ENCODE peak calls at places on chromosomes 12 and 14, in five cellular contexts. I is heart left ventricle, A is cardiac muscle cell, Z is neural crest cell, K is astrocyte of the cerebellum. V is an unnamed sample.

GRCh38 chr14:52797653-52798052 is 6.2 kb upstream of the GNPNAT1 start:
- DNase-seq in Z (no peak), K (no peak), I (no peak), A (no peak), V (no peak)

GRCh38 chr12:102618197-102618897 is 138.0 kb upstream of the IGF1 start:
- DNase-seq in I (peak; percentile 13), Z (no peak), A (no peak), K (no peak), V (no peak)

GRCh38 chr14:102187583-102188001 is 47.9 kb downstream of the WDR20 start:
- DNase-seq in A (no peak), Z (no peak), I (no peak), K (no peak), V (no peak)

GRCh38 chr12:18468521-18469075 is 207.3 kb downstream of the PIK3C2G start:
- DNase-seq in Z (no peak), I (no peak), A (peak; percentile 16), K (peak; percentile 52), V (peak; percentile 2)

GRCh38 chr14:68140111-68140741 is 320.6 kb downstream of the RAD51B start:
- DNase-seq in K (peak; percentile 98), Z (no peak), I (peak; percentile 61), A (peak; percentile 93), V (peak; percentile 86)

GRCh38 chr14:52399886-52400599 is 85.9 kb downstream of the PTGER2 start:
- DNase-seq in K (no peak), A (peak; percentile 16), I (no peak), Z (no peak), V (no peak)

GRCh38 chr12:6272300-6273208 is 37.9 kb upstream of the PLEKHG6 start:
- DNase-seq in K (no peak), A (no peak), I (no peak), Z (no peak), V (peak; percentile 87)

GRCh38 chr14:94099006-94099405 is 11.5 kb upstream of the IFI27 start:
- DNase-seq in K (no peak), I (no peak), Z (no peak), A (no peak), V (no peak)

GRCh38 chr12:132354982-132355680 is 25.7 kb upstream of the GALNT9 start:
- DNase-seq in A (no peak), I (no peak), Z (no peak), K (no peak), V (no peak)

GRCh38 chr12:120515496-120515895 is 13.5 kb downstream of the COQ5 start:
- DNase-seq in K (no peak), I (no peak), Z (no peak), A (no peak), V (no peak)

GRCh38 chr14:97266653-97267052 is 469.5 kb downstream of the VRK1 start:
- DNase-seq in A (no peak), K (peak; percentile 67), I (no peak), Z (no peak), V (peak; percentile 42)

GRCh38 chr14:20675669-20676068 is 8.7 kb upstream of the RNASE4 start:
- DNase-seq in Z (no peak), K (no peak), I (no peak), A (no peak), V (no peak)

GRCh38 chr12:93913845-93914244 is 234.5 kb upstream of the PLXNC1 start:
- DNase-seq in K (peak; percentile 49), Z (no peak), A (peak; percentile 81), I (no peak), V (no peak)

GRCh38 chr12:111455448-111456320 is 50.0 kb downstream of the SH2B3 start:
- DNase-seq in K (no peak), Z (no peak), I (no peak), A (no peak), V (no peak)

GRCh38 chr12:52496054-52496453 is 3.0 kb upstream of the KRT6A start:
- DNase-seq in A (peak; percentile 45), I (no peak), K (no peak), Z (no peak), V (no peak)

GRCh38 chr12:48028541-48029400 is 24.5 kb upstream of the COL2A1 start:
- DNase-seq in K (no peak), Z (no peak), I (no peak), A (no peak), V (no peak)

GRCh38 chr12:10365716-10366433 is 24.0 kb downstream of the KLRK1 start:
- DNase-seq in I (no peak), A (peak; percentile 31), Z (no peak), K (no peak), V (no peak)

GRCh38 chr12:52781399-52782082 is 4.4 kb upstream of the KRT76 start:
- DNase-seq in I (no peak), K (no peak), A (no peak), Z (no peak), V (no peak)

GRCh38 chr14:71309756-71310155 is 402.5 kb downstream of the PCNX1 start:
- DNase-seq in A (no peak), I (no peak), Z (no peak), K (no peak), V (no peak)

GRCh38 chr12:52232916-52233461 is at the start of gene KRT7:
- DNase-seq in A (no peak), Z (no peak), K (no peak), I (no peak), V (peak; percentile 88)

GRCh38 chr14:84519836-84520235 is 1010.1 kb upstream of the FLRT2 start:
- DNase-seq in K (no peak), A (no peak), Z (no peak), I (no peak), V (no peak)

GRCh38 chr12:946656-947055 is 2.8 kb downstream of the RAD52 start:
- DNase-seq in Z (no peak), I (no peak), A (peak; percentile 37), K (no peak), V (no peak)

DNA sequence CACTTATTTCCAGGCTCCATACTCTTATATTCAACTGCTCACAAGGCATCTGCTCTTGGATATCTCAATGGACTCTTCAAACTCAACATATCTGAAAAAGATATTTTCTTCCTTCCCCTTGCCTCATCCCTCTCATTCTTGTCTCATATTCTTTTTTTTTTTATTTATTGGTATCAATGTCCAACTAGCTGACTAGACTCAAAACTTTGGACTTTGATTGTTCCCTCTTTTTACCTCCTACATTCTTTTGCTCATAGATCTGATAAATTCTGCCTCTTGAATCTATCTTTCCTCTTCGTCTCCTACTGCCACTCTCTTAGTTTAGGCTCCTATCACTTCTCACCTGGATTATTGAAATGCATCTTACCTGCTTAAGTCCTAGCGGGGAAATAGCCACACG is 25.8 kb downstream of the ARF6 start:
- DNase-seq in Z (no peak), I (no peak), K (no peak), A (no peak), V (no peak)
- TF ChIP-seq CTCF in Z (no peak), I (no peak), K (no peak), A (no peak), V (no peak)

DNA sequence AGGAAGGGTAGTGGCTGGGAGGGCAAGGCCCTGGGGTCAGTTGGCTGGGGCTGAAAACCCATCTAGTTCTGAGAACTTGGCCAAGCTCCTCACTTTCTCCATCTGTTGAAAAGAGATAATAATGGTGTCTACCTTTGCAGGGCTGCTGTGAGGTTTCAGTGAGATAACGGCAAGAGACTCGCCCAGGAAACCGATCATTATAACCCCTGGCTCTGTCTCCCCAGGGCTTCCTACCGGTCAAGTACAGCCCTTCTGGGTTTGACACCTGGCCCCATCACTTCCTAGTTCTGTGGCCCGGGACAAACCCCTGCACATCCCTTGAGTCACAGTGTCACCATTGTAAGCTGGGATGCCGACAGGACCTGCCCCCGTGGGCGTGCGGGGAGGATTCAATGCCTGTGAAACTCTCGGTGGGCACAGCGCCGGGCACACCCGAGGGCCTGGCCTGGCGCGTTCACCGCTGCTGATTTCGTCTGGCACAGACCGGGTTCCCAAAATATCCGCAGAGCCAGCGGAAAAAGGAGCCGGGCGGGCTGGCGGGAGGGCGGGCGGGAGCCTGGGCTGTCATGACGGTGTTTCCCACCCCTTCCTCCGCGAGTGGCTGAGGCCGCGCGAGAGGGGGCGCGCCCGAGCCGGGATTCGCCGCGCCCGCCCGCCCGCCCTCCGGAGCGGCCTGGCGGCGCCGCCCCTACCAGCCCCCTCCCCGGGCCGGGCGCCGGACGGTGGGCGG is 4.5 kb downstream of the KMT5A start:
- DNase-seq in I (peak; percentile 88), A (peak; percentile 74), K (no peak), Z (peak; percentile 57), V (peak; percentile 87)
- TF ChIP-seq CTCF in I (peak; percentile 46), A (no peak), K (no peak), Z (no peak), V (no peak)

GRCh38 chr12:59646636-59647035 is 50.8 kb downstream of the SLC16A7 start:
- DNase-seq in A (no peak), Z (no peak), K (no peak), I (no peak), V (no peak)

GRCh38 chr12:59650594-59651229 is 54.9 kb downstream of the SLC16A7 start:
- DNase-seq in K (peak; percentile 18), Z (no peak), I (no peak), A (peak; percentile 40), V (no peak)

GRCh38 chr12:59649203-59649602 is 53.4 kb downstream of the SLC16A7 start:
- DNase-seq in Z (no peak), K (no peak), A (peak; percentile 22), I (no peak), V (no peak)

GRCh38 chr12:59643576-59643975 is 47.7 kb downstream of the SLC16A7 start:
- DNase-seq in I (no peak), Z (no peak), A (no peak), K (no peak), V (no peak)

DNA sequence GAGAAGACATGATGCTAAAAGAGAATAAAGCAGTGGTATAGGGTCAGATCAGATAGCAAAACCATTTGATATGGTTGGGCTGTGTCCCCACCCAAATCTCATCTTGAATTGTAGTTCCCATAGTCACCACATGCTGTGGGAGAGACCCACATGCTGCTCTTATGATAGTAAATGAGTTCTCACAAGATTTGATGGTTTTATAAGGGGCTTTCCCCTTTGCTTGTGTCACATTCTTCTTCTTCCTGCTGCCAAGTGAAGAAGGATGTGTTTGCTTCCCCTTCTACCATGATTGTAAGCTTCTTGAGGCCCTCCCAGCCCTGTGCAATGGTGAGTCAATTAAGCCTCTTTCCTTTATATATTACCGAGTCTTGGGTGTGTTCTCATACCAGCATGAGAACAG is 49.4 kb downstream of the SLC16A7 start:
- DNase-seq in K (no peak), A (no peak), Z (no peak), I (no peak), V (no peak)
- TF ChIP-seq CTCF in K (no peak), A (no peak), Z (no peak), I (no peak), V (no peak)

DNA sequence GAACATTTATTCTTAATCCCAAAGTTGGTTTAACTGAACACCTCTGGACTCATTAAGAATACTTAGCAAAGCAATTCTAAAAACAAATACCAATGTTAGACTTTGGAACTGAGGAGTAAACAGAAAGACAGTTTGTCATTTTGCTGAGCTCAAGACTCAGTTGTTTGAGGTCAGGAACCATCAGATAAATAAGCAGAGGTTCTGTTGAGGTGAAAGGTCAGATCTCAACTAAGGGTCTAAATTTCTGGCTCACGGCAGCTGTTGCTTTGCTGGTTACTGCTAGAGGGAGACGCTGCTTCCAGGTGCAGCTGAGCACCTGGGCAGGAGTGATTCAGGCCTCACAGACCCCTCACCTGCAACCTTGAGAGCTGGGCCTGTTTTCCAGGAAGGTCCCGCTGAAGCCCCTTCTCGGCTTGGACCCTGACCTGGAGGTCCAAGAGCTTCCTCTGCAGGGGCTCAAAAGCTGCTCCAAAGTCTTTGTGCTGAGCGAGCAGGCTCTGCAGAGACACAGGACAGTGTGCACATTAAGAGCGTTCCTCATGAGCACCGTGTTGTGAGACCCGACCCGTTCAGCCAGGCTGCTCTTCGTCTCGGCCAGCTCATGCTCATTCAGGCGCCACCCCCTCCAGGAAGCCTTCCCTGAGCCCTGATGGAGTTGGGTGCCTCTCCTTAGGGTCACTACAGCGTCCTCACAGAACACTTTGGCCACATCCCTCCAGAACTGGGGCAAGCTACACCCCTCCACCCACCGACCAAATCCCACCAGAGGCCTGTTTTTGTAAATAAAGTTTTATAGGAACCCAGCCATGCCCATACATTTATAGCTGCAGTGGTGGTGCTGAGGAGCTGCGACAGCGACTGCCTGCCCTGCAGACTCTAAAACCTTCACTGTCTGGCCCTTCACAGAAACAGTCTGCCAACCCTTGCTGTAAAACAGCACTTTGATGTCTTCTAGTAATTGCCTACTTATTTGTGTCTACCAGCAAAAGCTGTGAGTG is 72.0 kb downstream of the SYNE3 start:
- DNase-seq in A (no peak), K (no peak), I (no peak), Z (no peak), V (no peak)
- TF ChIP-seq CTCF in A (no peak), K (no peak), I (no peak), Z (no peak), V (no peak)